ENCODE peak calls at places on chromosomes 12 and 14, in six cellular contexts. L is transverse colon, P is A549, C is SK-N-SH, G is HepG2, E is H1. Z is an unnamed sample. For H3K4me1, the result is how much of the 10 kb centered on the place peaks cover.

GRCh38 chr12:91482231-91482630 is 299.6 kb upstream of the DCN start:
- DNase-seq in E (no peak), P (no peak), C (no peak), L (no peak), G (no peak), Z (no peak)

GRCh38 chr14:68687746-68688145 is 105.1 kb downstream of the ZFP36L1 start:
- DNase-seq in C (no peak), G (no peak), L (no peak), P (peak), E (no peak), Z (no peak)

GRCh38 chr14:87155850-87156491 is 837.0 kb downstream of the GALC start:
- DNase-seq in C (no peak), L (no peak), E (no peak), G (no peak), P (no peak), Z (no peak)

GRCh38 chr14:85402546-85403162 is 127.3 kb upstream of the FLRT2 start:
- DNase-seq in P (no peak), G (no peak), C (no peak), L (no peak), E (no peak), Z (no peak)

GRCh38 chr14:68564826-68565760 is 227.8 kb downstream of the ZFP36L1 start:
- DNase-seq in P (no peak), L (no peak), E (no peak), G (peak), C (no peak), Z (no peak)

GRCh38 chr14:79464468-79464867 is 746.8 kb downstream of the DIO2 start:
- DNase-seq in P (no peak), E (no peak), L (no peak), C (no peak), G (no peak), Z (no peak)

GRCh38 chr12:111407371-111408115 is 1.8 kb downstream of the SH2B3 start:
- DNase-seq in C (peak), G (no peak), E (no peak), P (no peak), L (no peak), Z (no peak)

GRCh38 chr12:60475825-60476224 is 880.0 kb downstream of the SLC16A7 start:
- DNase-seq in G (no peak), L (no peak), E (no peak), C (no peak), P (no peak), Z (no peak)

GRCh38 chr14:102262894-102263462 is 42.0 kb downstream of the MOK start:
- DNase-seq in C (peak), P (peak), E (no peak), L (no peak), G (peak), Z (no peak)

GRCh38 chr12:97168804-97169203 is 261.7 kb downstream of the NEDD1 start:
- DNase-seq in E (no peak), C (no peak), G (no peak), L (no peak), P (no peak), Z (no peak)

GRCh38 chr12:123916729-123917128 is 55.9 kb downstream of the CCDC92 start:
- DNase-seq in P (no peak), L (no peak), G (no peak), E (no peak), C (no peak), Z (no peak)

GRCh38 chr12:66141299-66141698 is 10.7 kb upstream of the LLPH start:
- DNase-seq in G (no peak), L (no peak), P (no peak), C (no peak), E (no peak), Z (no peak)

GRCh38 chr14:75044322-75044721 is 6.9 kb downstream of the MLH3 start:
- DNase-seq in L (no peak), G (no peak), P (no peak), C (no peak), E (no peak), Z (no peak)

GRCh38 chr14:102951034-102951433 is 28.6 kb downstream of the AMN start:
- DNase-seq in C (no peak), L (no peak), P (no peak), G (no peak), E (no peak), Z (no peak)

GRCh38 chr12:99267038-99267437 is 380.5 kb upstream of the GARIN6 start:
- DNase-seq in E (no peak), G (no peak), C (no peak), L (no peak), P (no peak), Z (no peak)

GRCh38 chr12:52506858-52507715 is 13.1 kb downstream of the KRT5 start:
- DNase-seq in E (no peak), P (peak), L (no peak), C (peak), G (peak), Z (peak)

GRCh38 chr12:114668151-114668891 is 15.7 kb downstream of the TBX3 start:
- DNase-seq in C (peak), G (peak), L (peak), E (peak), P (peak), Z (no peak)

GRCh38 chr12:123713398-123714301 is 1.5 kb downstream of the ATP6V0A2 start:
- DNase-seq in P (no peak), C (peak), E (no peak), L (peak), G (peak), Z (no peak)

GRCh38 chr12:32603858-32604257 is 75.2 kb upstream of the DNM1L start:
- DNase-seq in P (no peak), G (no peak), E (no peak), L (no peak), C (no peak), Z (no peak)

GRCh38 chr14:61690039-61690438 is 5.3 kb upstream of the HIF1A start:
- DNase-seq in G (no peak), C (no peak), P (no peak), E (no peak), L (no peak), Z (no peak)

GRCh38 chr12:56687225-56688128 is 607 bp downstream of the PTGES3 start:
- DNase-seq in E (no peak), G (no peak), P (peak), L (peak), C (no peak), Z (peak)

GRCh38 chr12:82300611-82301010 is 57.6 kb downstream of the CCDC59 start:
- DNase-seq in P (no peak), C (no peak), E (no peak), L (no peak), G (no peak), Z (no peak)

GRCh38 chr14:102875652-102876051 is 46.8 kb upstream of the AMN start:
- DNase-seq in G (no peak), P (no peak), C (no peak), E (no peak), L (no peak), Z (no peak)

GRCh38 chr14:83425138-83425537 is 1891.5 kb upstream of the SEL1L start:
- DNase-seq in G (no peak), C (no peak), E (no peak), L (no peak), P (peak), Z (no peak)

GRCh38 chr12:2355198-2355597 is 302.4 kb downstream of the CACNA1C start:
- DNase-seq in P (no peak), C (no peak), G (no peak), E (no peak), L (no peak), Z (no peak)

GRCh38 chr12:4270670-4271432 is 2.7 kb upstream of the CCND2 start:
- DNase-seq in L (peak), G (no peak), C (peak), E (no peak), P (no peak), Z (no peak)

GRCh38 chr12:110224379-110225304 is 56.4 kb upstream of the ATP2A2 start:
- DNase-seq in G (peak), P (peak), L (no peak), E (no peak), C (peak), Z (no peak)

GRCh38 chr14:37034410-37035285 is 137.8 kb downstream of the SLC25A21 start:
- DNase-seq in E (no peak), C (no peak), P (no peak), L (no peak), G (no peak), Z (no peak)

GRCh38 chr12:111788178-111788654 is 21.5 kb downstream of the ALDH2 start:
- DNase-seq in C (peak), P (peak), G (no peak), L (no peak), E (no peak), Z (no peak)

GRCh38 chr14:61885203-61885961 is 123.2 kb downstream of the SNAPC1 start:
- DNase-seq in P (no peak), C (no peak), E (no peak), G (no peak), L (no peak), Z (no peak)

GRCh38 chr12:57476993-57477709 is 2.5 kb downstream of the ARHGAP9 start:
- DNase-seq in G (no peak), L (no peak), P (no peak), E (no peak), C (no peak), Z (no peak)

GRCh38 chr14:87805315-87805723 is 187.7 kb downstream of the GALC start:
- DNase-seq in E (peak), C (peak), G (peak), L (no peak), P (peak), Z (no peak)

GRCh38 chr14:97120204-97121120 is 323.3 kb downstream of the VRK1 start:
- DNase-seq in G (no peak), E (no peak), P (no peak), C (no peak), L (no peak), Z (no peak)

GRCh38 chr12:32486158-32486557 is 86.8 kb downstream of the FGD4 start:
- DNase-seq in G (no peak), C (no peak), E (no peak), L (no peak), P (no peak), Z (no peak)

GRCh38 chr14:24074625-24075484 is 3.5 kb downstream of the CPNE6 start:
- DNase-seq in E (no peak), G (no peak), P (no peak), L (no peak), C (no peak), Z (no peak)

GRCh38 chr12:115846516-115846915 is 431.0 kb downstream of the MED13L start:
- DNase-seq in P (no peak), G (no peak), L (no peak), E (no peak), C (no peak), Z (no peak)

DNA sequence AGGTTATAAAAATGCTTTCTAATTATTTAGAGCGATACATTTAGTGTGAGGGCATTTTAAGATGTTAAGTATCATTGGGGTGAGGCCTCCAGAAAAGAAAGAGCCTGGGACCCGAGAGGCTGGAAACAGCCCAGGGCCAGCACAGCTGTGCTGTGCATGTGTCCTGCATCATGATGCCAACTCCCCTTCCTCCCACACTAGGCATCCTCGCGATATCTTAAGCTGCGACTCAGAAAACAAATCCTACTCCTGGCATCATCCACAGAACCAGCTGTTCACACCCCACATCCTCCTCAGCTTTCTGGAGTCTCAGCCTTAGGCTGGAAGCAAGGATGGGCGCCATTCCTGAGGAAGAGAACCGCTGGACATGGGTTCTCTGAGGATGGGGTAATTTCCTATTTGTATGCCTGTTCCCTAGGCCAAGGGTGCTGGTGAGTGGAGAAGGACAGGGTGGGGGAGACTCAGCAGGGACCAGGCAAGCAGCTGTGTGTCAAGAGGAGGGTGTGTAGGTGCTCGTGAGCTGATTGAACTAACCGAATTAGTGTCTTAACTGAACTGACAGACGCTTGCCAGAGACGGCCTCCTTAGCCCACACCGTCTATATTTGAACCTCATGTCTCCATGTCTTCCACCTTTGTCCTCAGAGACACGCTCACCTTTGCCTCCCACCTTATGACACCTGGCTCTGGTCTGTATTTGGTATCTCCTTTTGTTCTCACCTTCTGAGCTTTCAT is 15.6 kb upstream of the MCRS1 start:
- DNase-seq in P (no peak), L (no peak), G (no peak), C (no peak), E (no peak), Z (no peak)
- TF ChIP-seq EP300 in P (no peak), L (no peak), G (no peak), C (no peak), E (no peak), Z (no peak)

GRCh38 chr12:19005257-19005801 is 124.2 kb upstream of the PLEKHA5 start:
- DNase-seq in C (no peak), L (no peak), G (no peak), E (no peak), P (no peak), Z (no peak)
- H3K27ac ChIP-seq in C (no peak), L (no peak), G (no peak), E (no peak), P (no peak), Z (no peak)

DNA sequence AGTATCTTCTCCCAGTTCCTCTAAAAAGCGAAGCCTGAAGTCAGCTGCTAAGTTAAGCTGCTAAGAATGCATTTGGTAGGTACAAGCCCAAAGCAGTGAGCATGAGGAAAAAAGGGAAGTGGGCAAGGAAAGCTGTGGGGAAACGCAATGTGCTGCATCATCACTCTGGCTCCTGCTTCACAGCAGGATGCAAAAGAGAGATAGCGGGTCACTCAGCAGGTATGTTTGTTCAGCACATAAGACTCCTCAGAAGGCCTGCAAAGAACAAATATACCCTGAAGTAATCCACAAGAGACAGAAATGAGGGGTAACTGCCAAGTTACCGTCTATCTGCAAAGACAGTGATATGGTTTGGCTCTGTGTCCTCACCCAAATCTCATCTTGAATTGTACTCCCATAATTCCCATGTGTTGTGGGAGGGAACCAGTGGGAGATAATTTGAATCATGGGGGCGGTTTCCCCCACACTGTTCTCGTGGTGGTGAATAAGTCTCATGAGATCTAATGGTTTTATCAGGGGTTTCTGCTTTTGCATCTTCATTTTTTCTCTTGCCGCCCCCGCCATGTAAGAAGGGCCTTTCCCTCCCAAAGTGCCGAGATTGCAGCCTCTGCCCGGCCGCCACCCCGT is 127.4 kb upstream of the EGLN3 start:
- DNase-seq in P (peak), G (no peak), E (no peak), L (no peak), C (no peak), Z (no peak)
- H3K4me1 ChIP-seq in P (under half), G (under half), E (under half), L (under half), C (under half), Z (under half)

DNA sequence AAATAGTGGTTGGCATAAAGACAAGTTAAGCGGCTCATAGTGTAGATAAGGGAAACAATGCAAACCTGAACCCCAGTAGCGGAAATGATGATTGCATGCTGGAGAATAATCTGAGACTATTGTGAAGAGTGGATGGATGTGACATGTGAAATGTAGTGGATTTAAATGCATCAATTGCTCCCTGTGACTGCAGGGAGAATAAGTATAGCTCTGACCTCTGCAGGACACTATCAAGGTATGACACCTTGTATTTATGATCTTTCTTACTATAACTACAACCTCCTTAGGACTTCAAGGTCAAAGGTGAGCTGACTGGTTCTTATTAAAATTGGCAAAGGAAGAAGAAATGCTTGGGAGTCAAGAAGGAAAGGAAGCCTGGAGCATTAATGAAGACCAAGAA is 285.6 kb downstream of the GRIN2B start:
- DNase-seq in L (no peak), P (no peak), G (no peak), E (no peak), C (no peak), Z (no peak)
- TF ChIP-seq EP300 in L (no peak), P (no peak), G (no peak), E (no peak), C (no peak), Z (no peak)

DNA sequence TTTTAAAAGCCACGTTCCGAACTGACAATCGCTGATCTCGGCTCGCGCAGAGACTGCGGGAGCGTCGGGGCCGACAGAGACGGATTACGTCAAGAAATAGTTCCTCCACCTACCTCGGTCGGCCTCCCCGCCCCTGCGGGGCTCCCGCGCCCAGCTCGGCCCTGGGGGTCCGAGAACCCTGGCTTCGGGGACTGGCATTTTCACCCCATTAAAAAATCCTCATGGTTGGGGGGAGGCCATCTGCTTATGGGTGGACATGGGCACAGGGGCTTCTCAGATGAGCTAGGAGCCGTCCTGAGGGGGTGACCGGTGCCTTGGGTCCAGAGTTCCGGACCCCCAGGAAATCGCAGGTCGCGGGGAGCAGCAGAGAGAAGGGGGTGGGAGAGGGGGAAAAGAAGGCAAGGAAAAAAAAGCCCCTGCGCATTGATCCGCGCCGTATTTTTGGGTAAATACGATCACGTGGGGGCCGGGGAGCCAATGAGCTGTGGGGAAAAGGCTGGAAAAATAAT is 311 bp upstream of the HOXC9 start:
- DNase-seq in G (peak), L (no peak), E (no peak), C (peak), P (peak), Z (no peak)
- H3K27ac ChIP-seq in G (no peak), L (peak), E (no peak), C (peak), P (peak), Z (no peak)

GRCh38 chr14:60215520-60216195 is 33.4 kb upstream of the PPM1A start:
- DNase-seq in E (no peak), L (no peak), C (no peak), P (no peak), G (no peak), Z (no peak)

GRCh38 chr14:60212503-60213371 is 36.3 kb upstream of the PPM1A start:
- DNase-seq in C (no peak), E (no peak), L (no peak), P (no peak), G (no peak), Z (no peak)

GRCh38 chr14:60214415-60215126 is 34.5 kb upstream of the PPM1A start:
- DNase-seq in E (no peak), P (no peak), L (no peak), G (no peak), C (no peak), Z (no peak)

GRCh38 chr14:60214003-60214402 is 35.0 kb upstream of the PPM1A start:
- DNase-seq in G (no peak), P (no peak), L (no peak), E (no peak), C (no peak), Z (no peak)

GRCh38 chr14:60215127-60215444 is 33.9 kb upstream of the PPM1A start:
- DNase-seq in C (no peak), G (no peak), E (no peak), P (no peak), L (peak), Z (no peak)
- H3K4me1 ChIP-seq in C (under half), G (under half), E (under half), P (under half), L (under half), Z (under half)

GRCh38 chr12:105235747-105236476 is at the start of gene APPL2:
- DNase-seq in C (peak), G (peak), L (peak), E (no peak), P (peak), Z (peak)
- TF ChIP-seq EP300 in C (no peak), G (no peak), L (peak), E (no peak), P (no peak), Z (no peak)

DNA sequence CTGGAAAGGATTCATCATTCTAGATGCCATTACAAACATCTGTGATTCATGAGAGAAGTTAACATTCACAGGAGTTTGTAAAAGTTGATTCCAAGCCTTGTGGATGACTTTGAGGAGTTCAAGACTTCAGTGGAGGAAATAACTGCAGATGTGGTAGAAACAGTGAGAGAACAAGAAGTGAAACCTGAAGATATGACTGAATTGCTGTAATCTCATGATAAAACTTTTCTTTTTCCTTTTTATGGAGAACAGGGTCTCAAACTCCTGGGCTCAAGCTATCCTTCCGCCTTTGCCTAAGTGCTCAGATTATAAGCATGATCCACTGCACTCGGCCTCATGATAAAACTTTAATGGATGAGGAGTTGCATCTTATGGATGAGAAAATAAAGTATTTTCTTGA is 64.5 kb upstream of the GTF2A1 start:
- DNase-seq in G (no peak), E (no peak), P (no peak), C (no peak), L (no peak), Z (no peak)
- H3K27ac ChIP-seq in G (no peak), E (no peak), P (no peak), C (no peak), L (no peak), Z (no peak)

Z was measured in esophagus muscularis mucosa.